ENCODE peak calls at places on chromosomes 13 and 19, in five cellular contexts. Y is Calu3, X is ovary, C is heart left ventricle, D is AG10803. Z is an unnamed sample.

GRCh38 chr13:62846302-62846701 is 1430.7 kb upstream of the PCDH20 start:
- DNase-seq in X (no peak), D (no peak), C (no peak), Y (no peak), Z (no peak)

GRCh38 chr19:46191972-46192371 is 37.6 kb upstream of the IGFL1 start:
- DNase-seq in C (no peak), Y (no peak), D (no peak), X (no peak), Z (no peak)

GRCh38 chr19:13788991-13789390 is 6.3 kb upstream of the ZSWIM4 start:
- DNase-seq in X (no peak), D (peak), Y (no peak), C (peak), Z (no peak)

GRCh38 chr13:34730966-34731365 is 211.1 kb upstream of the NBEA start:
- DNase-seq in D (no peak), X (no peak), C (peak), Y (no peak), Z (no peak)

GRCh38 chr19:35977446-35978222 is 17.4 kb upstream of the SDHAF1 start:
- DNase-seq in X (no peak), D (no peak), Y (peak), C (no peak), Z (no peak)

GRCh38 chr13:36766295-36766694 is 52.7 kb upstream of the RFXAP start:
- DNase-seq in Y (peak), X (no peak), D (peak), C (no peak), Z (no peak)

GRCh38 chr19:13790354-13790753 is 4.9 kb upstream of the ZSWIM4 start:
- DNase-seq in X (no peak), Y (no peak), C (no peak), D (peak), Z (no peak)

GRCh38 chr13:106473174-106473573 is 62.3 kb downstream of the EFNB2 start:
- DNase-seq in Y (no peak), D (no peak), C (peak), X (no peak), Z (no peak)

GRCh38 chr13:71522976-71523517 is 344.0 kb downstream of the DACH1 start:
- DNase-seq in D (no peak), Y (no peak), X (no peak), C (no peak), Z (no peak)

GRCh38 chr19:41702208-41702651 is 6.2 kb upstream of the CEACAM5 start:
- DNase-seq in Y (no peak), X (no peak), D (peak), C (no peak), Z (no peak)

GRCh38 chr13:53073711-53074110 is 45.1 kb downstream of the OLFM4 start:
- DNase-seq in D (no peak), Y (no peak), X (no peak), C (no peak), Z (no peak)

GRCh38 chr13:111972261-111972780 is 94.6 kb upstream of the SOX1 start:
- DNase-seq in X (no peak), C (no peak), D (no peak), Y (no peak), Z (no peak)

GRCh38 chr13:66354880-66355279 is 875.3 kb downstream of the PCDH9 start:
- DNase-seq in Y (no peak), X (no peak), D (no peak), C (no peak), Z (no peak)

GRCh38 chr13:110593430-110594130 is 21.8 kb upstream of the NAXD start:
- DNase-seq in D (peak), Y (no peak), C (no peak), X (no peak), Z (peak)

GRCh38 chr19:30473334-30473867 is 101.2 kb downstream of the ZNF536 start:
- DNase-seq in Y (no peak), D (no peak), X (no peak), C (no peak), Z (no peak)

GRCh38 chr19:38250821-38251563 is 5.2 kb downstream of the PPP1R14A start:
- DNase-seq in C (peak), D (no peak), X (peak), Y (no peak), Z (no peak)

GRCh38 chr13:42732073-42732472 is 49.3 kb upstream of the FAM216B start:
- DNase-seq in C (no peak), D (no peak), Y (no peak), X (no peak), Z (no peak)

GRCh38 chr19:42606660-42607351 is 12.1 kb upstream of the CEACAM8 start:
- DNase-seq in X (no peak), Y (peak), C (peak), D (peak), Z (peak)

GRCh38 chr13:52852444-52852843 is 4.0 kb upstream of the PCDH8 start:
- DNase-seq in Y (no peak), X (no peak), D (no peak), C (no peak), Z (no peak)

DNA sequence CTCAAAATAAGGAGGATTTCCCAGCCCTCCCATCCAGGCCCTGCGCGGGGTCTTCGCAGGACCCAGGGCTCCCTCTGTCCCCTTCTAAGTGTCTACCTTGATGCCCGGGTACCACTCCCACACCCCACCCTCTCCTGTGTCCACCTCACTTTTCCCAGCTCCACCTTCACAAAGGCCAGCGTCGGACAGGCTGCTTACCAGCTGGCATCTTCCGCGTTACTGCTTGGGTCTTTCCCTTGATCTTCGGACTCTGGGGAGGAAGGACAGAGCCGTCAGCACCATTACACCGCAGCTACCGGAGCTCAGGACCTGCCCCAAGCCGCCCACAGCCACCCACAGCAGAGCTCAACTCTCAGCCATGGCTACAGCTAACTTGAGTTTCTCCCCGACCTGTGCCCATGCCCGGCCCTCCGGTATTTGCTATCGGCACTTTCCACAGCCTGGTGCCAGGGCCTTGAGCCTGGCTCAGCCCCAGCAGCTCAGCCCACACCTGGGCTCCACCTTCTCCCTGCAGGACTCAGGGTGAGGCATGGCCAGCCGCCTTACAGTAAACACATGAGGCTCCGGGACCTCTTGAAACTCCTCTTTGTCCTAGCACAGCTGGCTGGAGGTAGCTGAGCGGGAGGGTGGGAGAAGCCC is 3.8 kb downstream of the C13orf46 start:
- DNase-seq in C (peak), X (peak), Y (no peak), D (no peak), Z (no peak)
- TF ChIP-seq CTCF in C (no peak), X (no peak), Y (no peak), D (no peak), Z (no peak)

GRCh38 chr13:27476943-27477681 is 26.7 kb upstream of the MTIF3 start:
- DNase-seq in D (peak), X (no peak), C (no peak), Y (peak), Z (peak)
- TF ChIP-seq CTCF in D (peak), X (no peak), C (no peak), Y (no peak), Z (no peak)

GRCh38 chr19:58229255-58229639 is 533 bp downstream of the ZNF544 start:
- DNase-seq in Y (peak), X (no peak), D (no peak), C (no peak), Z (no peak)

GRCh38 chr19:58227964-58228583 is 640 bp upstream of the ZNF544 start:
- DNase-seq in D (no peak), X (no peak), Y (no peak), C (no peak), Z (peak)

DNA sequence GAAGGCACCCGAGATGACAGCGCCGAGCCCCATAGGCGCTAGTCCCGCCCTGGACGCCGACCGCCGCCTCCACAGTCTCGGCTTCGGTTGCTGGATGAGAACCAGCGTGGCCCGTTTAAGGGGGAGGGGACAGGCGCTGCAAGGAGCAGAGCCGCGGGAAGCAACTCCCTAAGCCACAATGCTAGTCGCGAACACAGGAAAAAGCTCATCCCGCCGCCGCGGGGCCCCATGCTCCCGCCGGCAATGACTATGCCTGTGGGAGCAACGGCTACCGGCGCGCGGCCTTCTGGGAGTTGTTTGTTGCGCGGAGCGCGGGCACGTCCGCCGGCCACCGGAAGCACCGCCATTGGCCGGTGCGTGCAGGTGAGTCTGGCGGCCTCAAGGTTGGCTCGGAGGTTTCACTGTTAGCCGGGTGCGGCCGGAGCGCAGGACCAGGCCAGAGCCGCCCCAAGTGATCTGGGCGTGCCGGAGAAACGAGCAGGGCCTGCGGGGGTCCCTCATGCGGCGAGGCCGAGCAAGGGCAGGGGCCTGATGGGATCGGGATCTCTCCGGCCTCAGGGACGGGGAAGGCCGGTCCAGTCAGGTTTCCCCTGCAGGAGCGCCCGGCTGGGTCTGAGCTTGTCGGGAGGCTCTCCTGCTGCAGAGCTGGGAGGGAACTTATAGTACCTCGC is at the start of gene ZNF544:
- DNase-seq in D (peak), X (peak), C (peak), Y (peak), Z (peak)
- TF ChIP-seq CTCF in D (peak), X (no peak), C (no peak), Y (no peak), Z (no peak)

GRCh38 chr19:17441241-17442135 is 7.0 kb downstream of the TMEM221 start:
- DNase-seq in C (no peak), D (peak), Y (no peak), X (no peak), Z (peak)
- TF ChIP-seq CTCF in C (peak), D (peak), Y (no peak), X (no peak), Z (peak)

DNA sequence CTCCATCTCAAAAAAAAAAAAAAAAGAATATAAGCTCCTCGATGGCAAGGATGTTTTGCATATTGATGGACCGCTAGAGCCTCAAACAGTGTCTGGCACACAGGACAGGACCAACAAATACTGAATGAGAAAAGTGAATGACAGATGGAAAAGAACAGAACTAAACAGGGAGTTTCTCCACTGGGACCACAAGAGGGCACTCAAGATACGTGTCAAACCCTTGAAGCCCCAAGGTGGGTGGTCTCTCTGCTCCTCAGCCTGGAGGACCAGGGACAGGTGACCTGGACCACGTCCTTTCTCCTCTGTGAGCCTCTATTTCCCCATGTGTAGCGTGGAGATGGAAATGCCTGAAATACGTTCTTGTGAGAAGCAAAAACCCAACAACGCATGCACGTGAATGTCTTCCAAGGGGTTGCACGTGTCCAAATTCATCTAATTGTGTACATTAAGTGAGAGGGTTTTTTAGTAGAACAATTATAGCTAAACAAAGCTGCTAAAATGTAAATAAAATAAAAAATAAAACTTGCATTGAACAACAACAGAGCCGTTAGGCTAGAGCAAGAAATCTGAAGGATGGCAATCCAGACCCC is 5.7 kb upstream of the CDC42EP5 start:
- DNase-seq in X (no peak), D (peak), Y (peak), C (no peak), Z (peak)
- TF ChIP-seq CTCF in X (no peak), D (peak), Y (peak), C (peak), Z (peak)

DNA sequence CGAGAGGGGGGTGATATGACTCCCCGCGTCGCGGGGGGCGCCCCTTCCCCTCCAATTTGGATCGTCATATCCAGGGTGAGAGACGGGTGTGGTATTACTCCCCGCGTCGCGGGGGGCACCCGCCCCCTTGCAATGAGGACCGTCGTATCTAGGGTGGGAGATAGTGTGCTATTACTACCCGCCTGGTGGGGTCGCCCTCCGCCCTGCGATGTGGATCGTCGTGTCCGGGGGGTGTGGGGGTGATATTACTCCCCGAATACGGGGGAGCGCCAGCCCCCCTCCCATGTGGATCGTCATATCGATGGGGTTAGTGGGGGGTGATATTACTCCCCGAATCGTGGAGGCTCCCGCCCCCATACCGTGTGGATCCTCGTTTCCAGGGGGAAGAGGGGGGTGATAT is 29.2 kb upstream of the RGCC start:
- DNase-seq in Y (no peak), C (no peak), D (no peak), X (no peak), Z (peak)
- TF ChIP-seq CTCF in Y (no peak), C (peak), D (peak), X (no peak), Z (no peak)

GRCh38 chr13:91950803-91951202 is 552.4 kb downstream of the GPC5 start:
- DNase-seq in C (no peak), D (no peak), X (no peak), Y (no peak), Z (no peak)

GRCh38 chr13:91946498-91947070 is 548.2 kb downstream of the GPC5 start:
- DNase-seq in Y (no peak), X (no peak), D (no peak), C (no peak), Z (peak)
- TF ChIP-seq CTCF in Y (no peak), X (no peak), D (no peak), C (no peak), Z (peak)

Z was measured in GM13976.